ENCODE peak calls at places on chromosome X, in four cellular contexts. One of them, this sample, is unnamed.

GRCh38 chrX:112841114-112841819 is 636 bp upstream of the AMOT start:
- DNase-seq in A673: peak; percentile 76
- DNase-seq in heart right ventricle: peak; percentile 80
- DNase-seq in CD4-positive, alpha-beta T cell: peak; percentile 63
- DNase-seq in this sample: peak; percentile 46

GRCh38 chrX:102883491-102883890 is 53.6 kb upstream of the RAB40AL start:
- DNase-seq in A673: no peak
- DNase-seq in heart right ventricle: no peak
- DNase-seq in CD4-positive, alpha-beta T cell: no peak
- DNase-seq in this sample: no peak

GRCh38 chrX:141185366-141185765 is 8.4 kb upstream of the LDOC1 start:
- DNase-seq in A673: no peak
- DNase-seq in heart right ventricle: no peak
- DNase-seq in CD4-positive, alpha-beta T cell: no peak
- DNase-seq in this sample: no peak

GRCh38 chrX:114508836-114509235 is 75.0 kb upstream of the HTR2C start:
- DNase-seq in A673: no peak
- DNase-seq in heart right ventricle: no peak
- DNase-seq in CD4-positive, alpha-beta T cell: no peak
- DNase-seq in this sample: no peak

GRCh38 chrX:113935516-113935915 is 648.4 kb upstream of the HTR2C start:
- DNase-seq in A673: no peak
- DNase-seq in heart right ventricle: no peak
- DNase-seq in CD4-positive, alpha-beta T cell: no peak
- DNase-seq in this sample: no peak

GRCh38 chrX:10071451-10072163 is 85.2 kb upstream of the CLCN4 start:
- DNase-seq in A673: peak; percentile 52
- DNase-seq in heart right ventricle: no peak
- DNase-seq in CD4-positive, alpha-beta T cell: no peak
- DNase-seq in this sample: no peak

GRCh38 chrX:115892787-115893671 is 277.5 kb upstream of the AGTR2 start:
- DNase-seq in A673: peak; percentile 52
- DNase-seq in heart right ventricle: no peak
- DNase-seq in CD4-positive, alpha-beta T cell: peak; percentile 13
- DNase-seq in this sample: peak; percentile 45

GRCh38 chrX:2272337-2272736 is 228.4 kb downstream of the DHRSX start:
- DNase-seq in A673: no peak
- DNase-seq in heart right ventricle: no peak
- DNase-seq in CD4-positive, alpha-beta T cell: no peak
- DNase-seq in this sample: no peak

GRCh38 chrX:103629295-103630170 is 758 bp downstream of the TCEAL1 start:
- DNase-seq in A673: peak; percentile 73
- DNase-seq in heart right ventricle: peak; percentile 65
- DNase-seq in CD4-positive, alpha-beta T cell: no peak
- DNase-seq in this sample: peak; percentile 34

GRCh38 chrX:11105080-11105479 is 6.1 kb upstream of the HCCS start:
- DNase-seq in A673: peak; percentile 16
- DNase-seq in heart right ventricle: no peak
- DNase-seq in CD4-positive, alpha-beta T cell: no peak
- DNase-seq in this sample: no peak

GRCh38 chrX:110509778-110510510 is 151.3 kb downstream of the RTL9 start:
- DNase-seq in A673: peak; percentile 62
- DNase-seq in heart right ventricle: no peak
- DNase-seq in CD4-positive, alpha-beta T cell: no peak
- DNase-seq in this sample: no peak

GRCh38 chrX:15674514-15674898 is 9.9 kb upstream of the CLTRN start:
- DNase-seq in A673: no peak
- DNase-seq in heart right ventricle: peak; percentile 87
- DNase-seq in CD4-positive, alpha-beta T cell: peak; percentile 76
- DNase-seq in this sample: no peak

GRCh38 chrX:21225643-21226042 is 148.6 kb upstream of the CNKSR2 start:
- DNase-seq in A673: no peak
- DNase-seq in heart right ventricle: no peak
- DNase-seq in CD4-positive, alpha-beta T cell: no peak
- DNase-seq in this sample: no peak

GRCh38 chrX:105323951-105324350 is 103.5 kb upstream of the TEX13A start:
- DNase-seq in A673: no peak
- DNase-seq in heart right ventricle: no peak
- DNase-seq in CD4-positive, alpha-beta T cell: no peak
- DNase-seq in this sample: no peak

DNA sequence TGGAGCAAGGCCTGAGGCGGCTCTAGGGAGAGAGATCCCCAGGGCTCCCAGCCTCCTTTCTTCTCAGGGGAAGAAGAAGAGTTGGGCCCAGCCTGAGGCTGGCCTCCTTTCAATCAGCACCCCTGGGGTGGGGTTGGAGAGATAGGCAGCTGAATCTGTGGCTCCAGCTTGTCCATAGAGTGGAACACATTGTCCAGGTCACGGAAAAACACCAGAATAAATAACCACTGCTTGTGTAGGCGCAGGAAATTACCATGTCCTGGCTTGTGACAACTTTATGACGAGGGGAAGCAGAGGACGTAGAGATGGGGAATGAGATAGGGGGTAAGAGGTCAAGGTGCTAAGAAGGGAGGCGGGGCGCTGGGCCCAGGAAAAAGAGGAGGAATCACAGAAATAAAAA is 80.8 kb upstream of the EFNB1 start:
- DNase-seq in A673: no peak
- DNase-seq in heart right ventricle: no peak
- DNase-seq in CD4-positive, alpha-beta T cell: no peak
- DNase-seq in this sample: no peak
- H3K27ac ChIP-seq in A673: no peak overlapping the region
- H3K27ac ChIP-seq in heart right ventricle: no peak overlapping the region
- H3K27ac ChIP-seq in CD4-positive, alpha-beta T cell: no peak overlapping the region
- H3K27ac ChIP-seq in this sample: no peak overlapping the region

GRCh38 chrX:120367390-120368100 is 5.7 kb downstream of the ATP1B4 start:
- DNase-seq in A673: no peak
- DNase-seq in heart right ventricle: no peak
- DNase-seq in CD4-positive, alpha-beta T cell: no peak
- DNase-seq in this sample: no peak

GRCh38 chrX:120361906-120362305 is at the start of gene ATP1B4:
- DNase-seq in A673: no peak
- DNase-seq in heart right ventricle: no peak
- DNase-seq in CD4-positive, alpha-beta T cell: no peak
- DNase-seq in this sample: no peak

GRCh38 chrX:120366794-120367193 is 4.9 kb downstream of the ATP1B4 start:
- DNase-seq in A673: no peak
- DNase-seq in heart right ventricle: no peak
- DNase-seq in CD4-positive, alpha-beta T cell: no peak
- DNase-seq in this sample: no peak

GRCh38 chrX:120365968-120366367 is 4.1 kb downstream of the ATP1B4 start:
- DNase-seq in A673: no peak
- DNase-seq in heart right ventricle: no peak
- DNase-seq in CD4-positive, alpha-beta T cell: no peak
- DNase-seq in this sample: no peak

GRCh38 chrX:120365320-120365719 is 3.4 kb downstream of the ATP1B4 start:
- DNase-seq in A673: peak; percentile 42
- DNase-seq in heart right ventricle: peak; percentile 38
- DNase-seq in CD4-positive, alpha-beta T cell: peak; percentile 30
- DNase-seq in this sample: peak; percentile 40
- H3K27ac ChIP-seq in A673: no peak overlapping the region
- H3K27ac ChIP-seq in heart right ventricle: no peak overlapping the region
- H3K27ac ChIP-seq in CD4-positive, alpha-beta T cell: no peak overlapping the region
- H3K27ac ChIP-seq in this sample: no peak overlapping the region

DNA sequence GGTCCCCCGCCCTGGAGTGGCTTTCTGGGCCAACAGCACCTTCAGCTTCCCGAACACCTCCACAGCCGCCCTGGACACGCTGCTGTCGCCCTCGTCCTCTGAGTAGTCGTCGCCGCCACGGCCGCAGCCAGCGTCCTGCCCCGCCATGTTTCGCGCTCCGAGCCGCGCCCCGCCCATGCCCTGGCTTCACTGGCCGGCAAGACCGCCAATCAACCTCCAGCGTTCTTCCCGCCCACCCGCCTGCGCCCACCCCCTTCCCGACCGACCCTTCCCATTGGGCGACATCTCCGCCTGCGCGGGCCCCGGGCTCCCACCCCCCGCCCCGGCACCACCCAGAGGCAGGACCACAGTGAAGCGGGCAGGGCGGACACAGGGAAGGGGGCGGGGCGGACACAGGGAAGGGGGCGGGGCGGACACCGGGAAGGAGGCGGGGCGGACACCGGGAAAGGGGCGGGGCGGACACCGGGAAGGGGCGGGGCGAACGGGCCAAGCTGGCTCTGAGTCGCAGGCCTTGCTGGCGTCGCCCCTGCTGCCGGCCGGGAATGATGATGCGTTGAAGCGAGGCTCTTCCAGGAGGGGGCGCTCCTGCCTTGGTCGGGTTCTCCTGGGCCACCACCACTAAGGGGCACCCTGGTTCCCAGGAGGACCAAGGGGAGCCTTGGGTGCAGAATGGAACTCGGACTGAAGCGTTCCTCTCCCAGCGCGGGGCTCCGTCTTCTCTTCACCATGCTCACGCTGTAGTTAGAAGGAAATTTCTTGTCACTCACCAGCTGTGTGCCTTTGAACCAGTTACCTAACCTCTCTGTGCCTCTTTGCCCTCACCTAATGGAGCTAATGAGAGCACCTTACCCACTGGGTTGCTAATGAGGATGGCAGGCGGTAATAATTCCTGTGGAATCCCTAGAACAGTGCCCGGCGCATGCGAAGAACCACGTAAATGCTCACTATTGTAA is at the start of gene HAUS7:
- DNase-seq in A673: peak; percentile 93
- DNase-seq in heart right ventricle: peak; percentile 90
- DNase-seq in CD4-positive, alpha-beta T cell: peak; percentile 81
- DNase-seq in this sample: peak; percentile 91
- H3K27ac ChIP-seq in A673: peak within 1 kb of the TSS; percentile 51
- H3K27ac ChIP-seq in heart right ventricle: peak within 1 kb of the TSS; percentile 83
- H3K27ac ChIP-seq in CD4-positive, alpha-beta T cell: peak within 1 kb of the TSS; percentile 46
- H3K27ac ChIP-seq in this sample: peak within 1 kb of the TSS; percentile 66

GRCh38 chrX:69556094-69557011 is 52.2 kb downstream of the NALF2 start:
- DNase-seq in A673: peak; percentile 17
- DNase-seq in heart right ventricle: no peak
- DNase-seq in CD4-positive, alpha-beta T cell: no peak
- DNase-seq in this sample: no peak

GRCh38 chrX:69551421-69552009 is 47.4 kb downstream of the NALF2 start:
- DNase-seq in A673: no peak
- DNase-seq in heart right ventricle: no peak
- DNase-seq in CD4-positive, alpha-beta T cell: no peak
- DNase-seq in this sample: no peak

GRCh38 chrX:69552512-69552911 is 48.4 kb downstream of the NALF2 start:
- DNase-seq in A673: no peak
- DNase-seq in heart right ventricle: no peak
- DNase-seq in CD4-positive, alpha-beta T cell: no peak
- DNase-seq in this sample: no peak

GRCh38 chrX:69555396-69556023 is 51.4 kb downstream of the NALF2 start:
- DNase-seq in A673: no peak
- DNase-seq in heart right ventricle: peak; percentile 22
- DNase-seq in CD4-positive, alpha-beta T cell: no peak
- DNase-seq in this sample: no peak
- H3K27ac ChIP-seq in A673: no peak overlapping the region
- H3K27ac ChIP-seq in heart right ventricle: peak overlapping the region; percentile 16
- H3K27ac ChIP-seq in CD4-positive, alpha-beta T cell: no peak overlapping the region
- H3K27ac ChIP-seq in this sample: no peak overlapping the region

GRCh38 chrX:17759990-17760389 is 22.7 kb downstream of the SCML1 start:
- DNase-seq in A673: no peak
- DNase-seq in heart right ventricle: no peak
- DNase-seq in CD4-positive, alpha-beta T cell: no peak
- DNase-seq in this sample: no peak

GRCh38 chrX:17758382-17758781 is 21.1 kb downstream of the SCML1 start:
- DNase-seq in A673: no peak
- DNase-seq in heart right ventricle: no peak
- DNase-seq in CD4-positive, alpha-beta T cell: no peak
- DNase-seq in this sample: no peak
- H3K27ac ChIP-seq in A673: no peak overlapping the region
- H3K27ac ChIP-seq in heart right ventricle: no peak overlapping the region
- H3K27ac ChIP-seq in CD4-positive, alpha-beta T cell: no peak overlapping the region
- H3K27ac ChIP-seq in this sample: no peak overlapping the region

GRCh38 chrX:77298790-77299189 is 148.4 kb upstream of the FGF16 start:
- DNase-seq in A673: no peak
- DNase-seq in heart right ventricle: no peak
- DNase-seq in CD4-positive, alpha-beta T cell: no peak
- DNase-seq in this sample: no peak
- H3K27ac ChIP-seq in A673: no peak overlapping the region
- H3K27ac ChIP-seq in heart right ventricle: no peak overlapping the region
- H3K27ac ChIP-seq in CD4-positive, alpha-beta T cell: no peak overlapping the region
- H3K27ac ChIP-seq in this sample: no peak overlapping the region

GRCh38 chrX:107574711-107575110 is 53.6 kb upstream of the PRPS1 start:
- DNase-seq in A673: no peak
- DNase-seq in heart right ventricle: no peak
- DNase-seq in CD4-positive, alpha-beta T cell: no peak
- DNase-seq in this sample: no peak
- H3K27ac ChIP-seq in A673: no peak overlapping the region
- H3K27ac ChIP-seq in heart right ventricle: no peak overlapping the region
- H3K27ac ChIP-seq in CD4-positive, alpha-beta T cell: no peak overlapping the region
- H3K27ac ChIP-seq in this sample: no peak overlapping the region

GRCh38 chrX:149825424-149825823 is 43.7 kb downstream of the MAGEA9 start:
- DNase-seq in A673: peak; percentile 53
- DNase-seq in heart right ventricle: peak; percentile 18
- DNase-seq in CD4-positive, alpha-beta T cell: peak; percentile 27
- DNase-seq in this sample: no peak

GRCh38 chrX:149829751-149830191 is 48.0 kb downstream of the MAGEA9 start:
- DNase-seq in A673: no peak
- DNase-seq in heart right ventricle: no peak
- DNase-seq in CD4-positive, alpha-beta T cell: no peak
- DNase-seq in this sample: peak; percentile 41

GRCh38 chrX:149831473-149831872 is 49.5 kb upstream of the MAGEA8 start:
- DNase-seq in A673: no peak
- DNase-seq in heart right ventricle: no peak
- DNase-seq in CD4-positive, alpha-beta T cell: no peak
- DNase-seq in this sample: no peak

GRCh38 chrX:149827254-149827653 is 45.5 kb downstream of the MAGEA9 start:
- DNase-seq in A673: no peak
- DNase-seq in heart right ventricle: no peak
- DNase-seq in CD4-positive, alpha-beta T cell: no peak
- DNase-seq in this sample: no peak

DNA sequence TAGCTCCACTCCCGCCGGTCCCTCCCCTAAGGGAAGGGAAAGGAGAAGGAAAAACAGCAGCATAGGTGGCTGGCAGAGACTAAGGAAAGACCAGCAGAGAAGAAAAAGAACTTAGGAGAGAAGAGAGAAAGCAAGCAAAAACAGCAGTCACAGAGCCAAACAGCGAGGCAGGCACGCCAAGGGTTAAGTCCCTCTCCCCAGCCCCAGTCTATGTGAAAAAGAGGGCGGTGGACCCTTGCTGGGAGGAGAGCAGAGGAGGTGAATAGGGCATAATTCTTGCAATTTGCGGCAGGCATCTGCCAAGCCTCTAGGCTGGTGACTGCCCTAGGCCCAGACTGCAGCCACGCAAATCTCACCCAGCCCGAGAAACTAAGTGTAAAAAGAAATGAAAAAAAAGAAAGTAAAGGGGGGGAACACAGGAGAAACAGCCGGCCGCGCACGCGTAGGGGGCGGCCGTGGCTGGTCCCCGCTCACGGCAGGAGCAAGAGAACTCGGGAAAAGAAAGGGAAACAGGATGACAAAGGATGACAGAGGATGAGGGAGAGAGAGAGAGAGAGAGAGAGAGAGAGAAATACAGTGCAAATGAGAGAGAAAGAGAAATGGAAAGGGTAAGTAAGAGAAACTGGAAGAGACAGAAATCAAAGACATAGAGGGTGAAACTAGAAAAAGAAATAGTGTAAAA is 48.6 kb downstream of the MAGEA9 start:
- DNase-seq in A673: peak; percentile 3
- DNase-seq in heart right ventricle: no peak
- DNase-seq in CD4-positive, alpha-beta T cell: no peak
- DNase-seq in this sample: peak; percentile 25
- H3K27ac ChIP-seq in A673: no peak overlapping the region
- H3K27ac ChIP-seq in heart right ventricle: no peak overlapping the region
- H3K27ac ChIP-seq in CD4-positive, alpha-beta T cell: peak overlapping the region; percentile 50
- H3K27ac ChIP-seq in this sample: peak overlapping the region; percentile 45

GRCh38 chrX:129663171-129663570 is 8.4 kb upstream of the APLN start:
- DNase-seq in A673: peak; percentile 55
- DNase-seq in heart right ventricle: no peak
- DNase-seq in CD4-positive, alpha-beta T cell: no peak
- DNase-seq in this sample: no peak
- H3K27ac ChIP-seq in A673: no peak overlapping the region
- H3K27ac ChIP-seq in heart right ventricle: no peak overlapping the region
- H3K27ac ChIP-seq in CD4-positive, alpha-beta T cell: no peak overlapping the region
- H3K27ac ChIP-seq in this sample: no peak overlapping the region

This sample was measured in CD8-positive, alpha-beta T cell.